ENCODE peak calls at places on chromosomes 1 and 21, in seven cellular contexts. T is HCT116, M is cardiac muscle cell, V is heart right ventricle, Y is transverse colon, X is AG04450, J is IMR-90. E is an unnamed sample. For H3K27me3, the result is how much of the 10 kb centered on the place peaks cover.

GRCh38 chr1:62735491-62736171 is 47.4 kb upstream of the DOCK7 start:
- DNase-seq in T (no peak), M (no peak), V (no peak), Y (no peak), X (peak), J (peak), E (no peak)

GRCh38 chr1:24393892-24394291 is 19.7 kb downstream of the STPG1 start:
- DNase-seq in T (no peak), M (no peak), V (no peak), Y (no peak), X (no peak), J (peak), E (no peak)

GRCh38 chr1:203512830-203513578 is 19.1 kb downstream of the OPTC start:
- DNase-seq in T (peak), M (no peak), V (no peak), Y (peak), X (peak), J (peak), E (no peak)

GRCh38 chr1:21293537-21294265 is 3.4 kb upstream of the ECE1 start:
- DNase-seq in T (no peak), M (no peak), V (no peak), Y (no peak), X (no peak), J (no peak), E (no peak)

GRCh38 chr1:200245492-200245891 is 164.3 kb downstream of the ZNF281 start:
- DNase-seq in T (no peak), M (no peak), V (peak), Y (no peak), X (no peak), J (peak), E (no peak)

GRCh38 chr1:208686592-208686991 is 442.4 kb upstream of the PLXNA2 start:
- DNase-seq in T (no peak), M (no peak), V (no peak), Y (no peak), X (no peak), J (no peak), E (no peak)

GRCh38 chr21:17352937-17353655 is 159.7 kb upstream of the CXADR start:
- DNase-seq in T (no peak), M (no peak), V (no peak), Y (no peak), X (no peak), J (no peak), E (no peak)

GRCh38 chr1:154609398-154610380 is 1.7 kb upstream of the ADAR start:
- DNase-seq in T (peak), M (no peak), V (no peak), Y (peak), X (no peak), J (peak), E (no peak)

GRCh38 chr1:81756872-81757271 is 43.9 kb upstream of the ADGRL2 start:
- DNase-seq in T (no peak), M (no peak), V (no peak), Y (no peak), X (no peak), J (peak), E (no peak)

GRCh38 chr1:175591083-175591743 is 152.2 kb downstream of the TNR start:
- DNase-seq in T (no peak), M (peak), V (peak), Y (no peak), X (no peak), J (no peak), E (no peak)

GRCh38 chr1:109267743-109268300 is 15.1 kb downstream of the PSRC1 start:
- DNase-seq in T (no peak), M (no peak), V (no peak), Y (no peak), X (no peak), J (no peak), E (no peak)

GRCh38 chr1:88801575-88802208 is 89.7 kb downstream of the GTF2B start:
- DNase-seq in T (no peak), M (no peak), V (no peak), Y (no peak), X (no peak), J (peak), E (no peak)

GRCh38 chr1:218755128-218755527 is 410.0 kb downstream of the TGFB2 start:
- DNase-seq in T (no peak), M (no peak), V (no peak), Y (no peak), X (no peak), J (no peak), E (no peak)

GRCh38 chr1:27807385-27807784 is 23.2 kb upstream of the PPP1R8 start:
- DNase-seq in T (no peak), M (no peak), V (no peak), Y (no peak), X (no peak), J (no peak), E (no peak)
- H3K27me3 ChIP-seq in T (under half), M (under half), V (under half), Y (under half), X (under half), J (under half), E (under half)

DNA sequence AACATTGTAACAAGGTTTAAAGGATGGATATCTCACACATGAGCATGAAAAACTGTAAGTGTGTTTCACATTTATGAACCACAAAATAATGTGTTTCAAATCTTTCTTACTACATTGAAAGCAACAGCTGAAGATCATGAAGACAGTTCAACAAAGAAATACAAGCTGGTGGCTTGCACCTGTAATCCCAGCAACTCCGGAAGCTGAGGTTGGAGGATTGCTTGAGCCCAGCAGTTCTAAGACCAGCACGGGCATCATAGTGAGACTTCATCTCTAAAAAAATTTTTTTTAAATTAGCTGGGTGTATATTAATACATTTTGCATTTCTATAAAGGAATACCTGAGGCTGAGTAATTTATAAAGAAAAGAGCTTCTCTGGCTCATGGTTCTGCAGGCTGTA is 27.1 kb upstream of the C1orf198 start:
- DNase-seq in T (no peak), M (no peak), V (no peak), Y (no peak), X (no peak), J (no peak), E (no peak)
- H3K27ac ChIP-seq in T (no peak), M (no peak), V (no peak), Y (no peak), X (no peak), J (no peak), E (no peak)

GRCh38 chr1:231499148-231499763 is 29.2 kb upstream of the TSNAX start:
- DNase-seq in T (no peak), M (no peak), V (no peak), Y (no peak), X (no peak), J (no peak), E (no peak)
- H3K4me3 ChIP-seq in T (no peak), M (no peak), V (no peak), Y (no peak), X (no peak), J (no peak), E (no peak)

GRCh38 chr1:3657096-3657475 is 4.8 kb downstream of the TP73 start:
- DNase-seq in T (no peak), M (no peak), V (no peak), Y (no peak), X (no peak), J (no peak), E (no peak)
- H3K27me3 ChIP-seq in T (under half), M (half or more), V (under half), Y (half or more), X (half or more), J (half or more), E (under half)

GRCh38 chr1:65584399-65584798 is 163.9 kb downstream of the LEPR start:
- DNase-seq in T (no peak), M (no peak), V (no peak), Y (no peak), X (no peak), J (no peak), E (no peak)
- H3K27ac ChIP-seq in T (no peak), M (no peak), V (no peak), Y (no peak), X (no peak), J (no peak), E (no peak)

GRCh38 chr1:246569248-246570238 is 3.3 kb downstream of the CNST start:
- DNase-seq in T (no peak), M (no peak), V (no peak), Y (peak), X (no peak), J (peak), E (no peak)

GRCh38 chr1:246573481-246573880 is 7.2 kb downstream of the CNST start:
- DNase-seq in T (no peak), M (no peak), V (no peak), Y (no peak), X (no peak), J (no peak), E (no peak)

GRCh38 chr1:246567258-246568235 is 1.3 kb downstream of the CNST start:
- DNase-seq in T (no peak), M (peak), V (no peak), Y (no peak), X (peak), J (peak), E (no peak)

GRCh38 chr1:246572795-246573194 is 6.5 kb downstream of the CNST start:
- DNase-seq in T (no peak), M (no peak), V (no peak), Y (no peak), X (no peak), J (no peak), E (no peak)

DNA sequence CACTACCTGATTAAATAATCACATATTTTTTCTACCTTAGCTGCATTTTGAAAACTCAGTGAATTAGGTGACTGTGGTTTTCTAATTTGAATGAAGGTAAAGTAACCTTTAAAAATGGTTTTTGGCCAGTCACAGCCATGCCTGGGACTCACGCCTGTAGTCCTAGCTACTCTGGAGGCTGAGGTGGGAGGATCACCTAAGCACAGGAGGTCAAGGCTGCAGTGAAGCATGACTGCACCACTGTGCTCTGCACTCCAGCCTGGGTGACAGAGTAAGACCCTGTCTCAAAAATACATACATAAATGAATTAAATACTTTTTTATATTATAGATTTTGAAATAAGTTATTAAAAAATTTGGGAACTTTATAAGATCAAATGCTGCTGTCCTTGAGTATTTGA is 5.7 kb downstream of the CNST start:
- DNase-seq in T (no peak), M (no peak), V (no peak), Y (no peak), X (no peak), J (no peak), E (no peak)
- H3K4me3 ChIP-seq in T (no peak), M (no peak), V (no peak), Y (no peak), X (no peak), J (no peak), E (no peak)

GRCh38 chr1:239387304-239388231 is 1.2 kb downstream of the CHRM3 start:
- DNase-seq in T (no peak), M (peak), V (no peak), Y (peak), X (no peak), J (no peak), E (no peak)

GRCh38 chr1:239389703-239390102 is 3.3 kb downstream of the CHRM3 start:
- DNase-seq in T (no peak), M (no peak), V (no peak), Y (no peak), X (no peak), J (no peak), E (no peak)

GRCh38 chr1:239383714-239384113 is 2.7 kb upstream of the CHRM3 start:
- DNase-seq in T (no peak), M (no peak), V (no peak), Y (no peak), X (no peak), J (no peak), E (no peak)

GRCh38 chr1:239388578-239388977 is 2.2 kb downstream of the CHRM3 start:
- DNase-seq in T (no peak), M (no peak), V (no peak), Y (no peak), X (no peak), J (no peak), E (no peak)

DNA sequence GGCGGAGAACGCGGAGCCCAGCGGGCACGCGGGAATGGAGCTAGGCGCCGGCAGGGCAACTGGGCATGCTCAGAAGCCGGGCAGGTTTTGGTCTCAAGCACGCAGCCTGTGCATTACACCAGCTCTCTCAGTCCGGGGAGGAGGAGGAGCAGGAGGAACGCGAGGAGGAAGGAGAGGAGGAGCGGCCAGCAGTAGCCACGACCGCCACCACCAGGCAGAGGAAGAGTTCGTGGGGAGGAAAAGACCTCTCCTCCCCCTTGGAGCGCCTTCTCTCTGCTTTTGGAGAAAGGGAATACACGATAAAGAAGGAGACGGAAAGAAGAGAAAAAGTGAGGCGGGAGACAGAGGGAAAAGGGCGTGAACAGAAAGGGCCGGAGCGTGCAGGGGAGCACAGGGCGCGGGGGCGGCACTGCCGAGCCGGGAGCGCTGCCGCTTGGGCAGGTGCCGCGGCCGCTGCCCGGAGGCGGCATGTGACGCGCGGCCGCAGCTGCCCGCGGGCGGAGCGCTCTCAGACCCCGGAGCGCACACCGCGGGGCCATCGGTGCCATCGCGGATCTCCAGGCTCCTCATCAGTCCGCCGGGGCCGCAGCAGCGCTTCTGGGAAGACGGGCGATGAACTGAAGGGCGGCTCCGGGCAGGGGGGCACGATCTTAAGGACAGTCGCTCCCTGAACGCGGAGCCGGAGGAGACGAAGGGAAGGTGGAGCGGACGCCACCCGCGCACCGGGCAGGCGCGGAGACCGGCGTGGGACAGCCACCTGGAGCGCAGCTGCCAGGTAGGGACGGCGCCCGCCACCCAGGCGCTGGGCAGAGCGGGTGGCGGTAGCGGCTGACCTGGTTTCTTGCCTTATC is at the start of gene CHRM3:
- DNase-seq in T (no peak), M (peak), V (no peak), Y (peak), X (no peak), J (no peak), E (peak)
- H3K27me3 ChIP-seq in T (under half), M (half or more), V (half or more), Y (under half), X (under half), J (under half), E (under half)

DNA sequence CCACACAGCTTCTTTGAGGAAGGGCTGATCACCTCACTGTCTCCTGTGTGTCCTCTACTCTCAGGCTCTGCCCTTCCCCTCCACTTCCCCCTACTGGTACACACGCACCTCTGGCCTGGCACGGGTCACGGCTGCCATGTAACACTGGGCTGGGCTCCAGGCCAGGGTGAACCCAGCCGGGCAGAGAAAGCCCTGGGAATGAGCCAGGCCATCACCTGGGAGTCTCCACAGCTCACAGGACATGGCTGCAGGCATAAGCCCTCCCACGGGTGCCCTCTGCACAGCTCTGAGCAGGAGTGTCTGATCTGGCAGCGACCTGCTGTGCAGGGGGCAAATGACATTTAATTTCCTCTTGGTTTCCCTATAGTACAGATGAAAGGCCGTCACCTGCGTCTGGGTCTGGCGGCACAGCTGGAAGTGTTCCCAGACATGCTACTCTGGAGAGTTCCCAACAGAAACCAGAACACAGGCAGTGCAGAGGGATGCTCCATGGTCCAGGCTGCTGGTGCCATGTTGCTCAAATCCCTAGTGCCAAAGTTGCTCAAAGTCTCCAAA is 61.2 kb downstream of the ERI3 start:
- DNase-seq in T (no peak), M (no peak), V (peak), Y (peak), X (no peak), J (no peak), E (no peak)
- H3K27ac ChIP-seq in T (no peak), M (no peak), V (peak), Y (peak), X (no peak), J (no peak), E (no peak)

DNA sequence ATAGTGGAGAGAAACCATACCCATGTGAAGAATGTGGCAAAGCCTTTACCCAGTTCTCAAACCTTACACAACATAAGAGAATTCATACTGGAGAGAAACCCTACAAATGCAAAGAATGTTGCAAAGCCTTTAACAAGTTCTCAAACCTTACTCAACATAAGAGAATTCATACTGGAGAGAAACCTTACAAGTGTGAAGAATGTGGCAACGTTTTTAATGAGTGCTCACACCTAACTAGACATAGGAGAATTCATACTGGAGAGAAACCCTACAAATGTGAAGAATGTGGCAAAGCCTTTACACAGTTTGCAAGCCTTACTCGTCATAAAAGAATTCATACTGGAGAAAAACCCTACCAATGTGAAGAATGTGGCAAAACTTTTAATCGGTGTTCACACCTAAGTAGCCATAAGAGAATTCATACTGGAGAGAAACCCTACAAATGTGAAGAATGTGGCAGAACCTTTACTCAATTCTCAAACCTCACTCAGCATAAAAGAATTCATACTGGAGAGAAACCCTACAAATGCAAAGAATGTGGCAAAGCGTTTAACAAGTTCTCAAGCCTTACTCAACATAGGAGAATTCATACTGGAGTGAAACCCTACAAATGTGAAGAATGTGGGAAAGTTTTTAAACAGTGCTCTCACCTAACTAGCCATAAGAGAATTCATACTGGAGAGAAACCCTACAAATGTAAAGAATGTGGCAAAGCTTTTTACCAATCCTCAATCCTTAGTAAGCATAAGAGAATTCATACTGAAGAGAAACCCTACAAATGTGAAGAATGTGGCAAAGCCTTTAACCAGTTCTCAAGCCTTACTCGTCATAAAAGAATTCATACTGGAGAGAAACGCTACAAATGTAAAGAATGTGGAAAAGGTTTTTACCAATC is 80.0 kb downstream of the JMJD4 start:
- DNase-seq in T (no peak), M (no peak), V (no peak), Y (no peak), X (no peak), J (no peak), E (no peak)
- H3K4me3 ChIP-seq in T (no peak), M (no peak), V (no peak), Y (no peak), X (no peak), J (no peak), E (no peak)

GRCh38 chr1:53688703-53689102 is 50.3 kb downstream of the GLIS1 start:
- DNase-seq in T (no peak), M (no peak), V (no peak), Y (no peak), X (no peak), J (no peak), E (no peak)
- H3K27me3 ChIP-seq in T (under half), M (under half), V (half or more), Y (under half), X (under half), J (under half), E (under half)